ENCODE peak calls at places on chromosomes 12 and 14, in four cellular contexts. A, Y, S and X are unnamed samples.

GRCh38 chr12:132151766-132152410 is 7.6 kb downstream of the NOC4L start:
- DNase-seq in A (no peak), Y (no peak), S (peak; percentile 18), X (no peak)

GRCh38 chr14:32933623-32933942 is 5.1 kb upstream of the NPAS3 start:
- DNase-seq in A (no peak), Y (no peak), S (no peak), X (no peak)

GRCh38 chr14:51401756-51402155 is 161.7 kb downstream of the TMX1 start:
- DNase-seq in A (no peak), Y (no peak), S (peak; percentile 57), X (no peak)

GRCh38 chr12:67766370-67766769 is 117.8 kb downstream of the DYRK2 start:
- DNase-seq in A (no peak), Y (no peak), S (no peak), X (no peak)

GRCh38 chr12:22683131-22683530 is 58.2 kb downstream of the ETNK1 start:
- DNase-seq in A (no peak), Y (no peak), S (no peak), X (no peak)

GRCh38 chr14:72708708-72709475 is 185.0 kb downstream of the DPF3 start:
- DNase-seq in A (no peak), Y (no peak), S (no peak), X (no peak)

GRCh38 chr12:52278931-52279682 is 4.7 kb downstream of the KRT86 start:
- DNase-seq in A (peak; percentile 26), Y (peak; percentile 69), S (peak; percentile 77), X (peak; percentile 58)

GRCh38 chr14:32012062-32012461 is 65.0 kb upstream of the ARHGAP5 start:
- DNase-seq in A (no peak), Y (no peak), S (no peak), X (no peak)

GRCh38 chr14:71206766-71207371 is 299.6 kb downstream of the PCNX1 start:
- DNase-seq in A (no peak), Y (no peak), S (peak; percentile 72), X (no peak)

GRCh38 chr14:96586056-96586455 is 83.9 kb downstream of the PAPOLA start:
- DNase-seq in A (no peak), Y (no peak), S (no peak), X (no peak)

GRCh38 chr14:49297102-49297501 is 289.1 kb downstream of the RPS29 start:
- DNase-seq in A (no peak), Y (no peak), S (no peak), X (no peak)

GRCh38 chr12:114668151-114668891 is 15.7 kb downstream of the TBX3 start:
- DNase-seq in A (no peak), Y (no peak), S (peak; percentile 77), X (peak; percentile 35)

GRCh38 chr12:39830862-39831520 is 211.4 kb upstream of the ABCD2 start:
- DNase-seq in A (no peak), Y (no peak), S (no peak), X (no peak)

GRCh38 chr14:23629831-23630396 is 6.2 kb upstream of the DHRS2 start:
- DNase-seq in A (no peak), Y (no peak), S (no peak), X (no peak)

GRCh38 chr12:108129017-108129812 is at the start of gene WSCD2:
- DNase-seq in A (peak; percentile 14), Y (no peak), S (peak; percentile 32), X (peak; percentile 16)

GRCh38 chr12:96103067-96103650 is 67.8 kb upstream of the LTA4H start:
- DNase-seq in A (no peak), Y (no peak), S (peak; percentile 69), X (no peak)